ENCODE peak calls at places on chromosome 9, in seven cellular contexts. P is A549, F is HepG2, Z is transverse colon, H is body of pancreas, X is HCT116, E is suprapubic skin. O is an unnamed sample.
A peak's percentile ranks its signal among the peaks of the same experiment; 100 is the strongest.

GRCh38 chr9:1285526-1285925 is 235.4 kb downstream of the DMRT2 start:
- DNase-seq in P (no peak), F (no peak), Z (no peak), H (no peak), X (no peak), E (no peak), O (no peak)

GRCh38 chr9:2755285-2755684 is 38.0 kb downstream of the KCNV2 start:
- DNase-seq in P (no peak), F (no peak), Z (no peak), H (no peak), X (no peak), E (no peak), O (no peak)

GRCh38 chr9:4832786-4833579 is 40.2 kb downstream of the RCL1 start:
- DNase-seq in P (peak; percentile 70), F (peak; percentile 94), Z (no peak), H (no peak), X (peak; percentile 94), E (no peak), O (no peak)

GRCh38 chr9:108282872-108283271 is 572.9 kb downstream of the ACTL7B start:
- DNase-seq in P (no peak), F (peak; percentile 6), Z (no peak), H (no peak), X (no peak), E (no peak), O (no peak)

GRCh38 chr9:113929634-113930092 is 53.6 kb downstream of the ZNF618 start:
- DNase-seq in P (no peak), F (no peak), Z (no peak), H (peak; percentile 6), X (no peak), E (no peak), O (peak; percentile 1)

GRCh38 chr9:77605449-77606220 is 42.5 kb downstream of the GNA14 start:
- DNase-seq in P (no peak), F (no peak), Z (no peak), H (no peak), X (no peak), E (no peak), O (no peak)

GRCh38 chr9:89899476-89900047 is 294.8 kb downstream of the GADD45G start:
- DNase-seq in P (no peak), F (peak; percentile 21), Z (no peak), H (no peak), X (no peak), E (no peak), O (no peak)

GRCh38 chr9:128286435-128286834 is 10.4 kb downstream of the SWI5 start:
- DNase-seq in P (no peak), F (no peak), Z (no peak), H (no peak), X (no peak), E (no peak), O (no peak)

GRCh38 chr9:131837316-131837715 is 97.4 kb upstream of the RAPGEF1 start:
- DNase-seq in P (peak; percentile 36), F (peak; percentile 7), Z (no peak), H (peak; percentile 21), X (no peak), E (no peak), O (no peak)

GRCh38 chr9:82467478-82467877 is 478.9 kb downstream of the SPATA31D1 start:
- DNase-seq in P (no peak), F (no peak), Z (no peak), H (no peak), X (no peak), E (no peak), O (no peak)

GRCh38 chr9:2132484-2133082 is 117.4 kb downstream of the SMARCA2 start:
- DNase-seq in P (peak; percentile 34), F (no peak), Z (no peak), H (no peak), X (peak; percentile 6), E (no peak), O (no peak)

GRCh38 chr9:15349892-15350761 is 43.1 kb upstream of the TTC39B start:
- DNase-seq in P (peak; percentile 38), F (peak; percentile 88), Z (peak; percentile 67), H (no peak), X (no peak), E (no peak), O (no peak)

GRCh38 chr9:121185178-121185745 is 16.4 kb downstream of the RAB14 start:
- DNase-seq in P (no peak), F (no peak), Z (no peak), H (no peak), X (no peak), E (no peak), O (no peak)

GRCh38 chr9:19498015-19498414 is 89.2 kb downstream of the ACER2 start:
- DNase-seq in P (no peak), F (no peak), Z (no peak), H (no peak), X (no peak), E (no peak), O (no peak)

GRCh38 chr9:7967093-7967827 is 167.7 kb upstream of the DMAC1 start:
- DNase-seq in P (no peak), F (no peak), Z (no peak), H (no peak), X (no peak), E (no peak), O (no peak)

GRCh38 chr9:2411459-2412215 is 209.9 kb upstream of the VLDLR start:
- DNase-seq in P (no peak), F (no peak), Z (no peak), H (no peak), X (no peak), E (no peak), O (no peak)

GRCh38 chr9:130265431-130266235 is at the start of gene HMCN2:
- DNase-seq in P (no peak), F (no peak), Z (no peak), H (no peak), X (no peak), E (peak; percentile 59), O (no peak)

GRCh38 chr9:77820293-77820954 is 172.3 kb upstream of the GNA14 start:
- DNase-seq in P (peak; percentile 47), F (no peak), Z (no peak), H (no peak), X (no peak), E (no peak), O (no peak)

GRCh38 chr9:27387722-27388121 is 90.8 kb upstream of the EQTN start:
- DNase-seq in P (no peak), F (no peak), Z (no peak), H (no peak), X (no peak), E (no peak), O (no peak)
- TF ChIP-seq CTCF in P (no peak), F (no peak), Z (no peak), H (no peak), X (no peak), E (no peak), O (no peak)

GRCh38 chr9:133458643-133459312 is 1.0 kb upstream of the CACFD1 start:
- DNase-seq in P (no peak), F (peak; percentile 41), Z (no peak), H (no peak), X (no peak), E (peak; percentile 59), O (no peak)

GRCh38 chr9:133461975-133462374 is 2.2 kb downstream of the CACFD1 start:
- DNase-seq in P (no peak), F (peak; percentile 42), Z (no peak), H (no peak), X (no peak), E (no peak), O (no peak)

GRCh38 chr9:133460405-133461175 is 812 bp downstream of the CACFD1 start:
- DNase-seq in P (peak; percentile 77), F (peak; percentile 97), Z (peak; percentile 89), H (peak; percentile 87), X (no peak), E (peak; percentile 87), O (peak; percentile 21)

GRCh38 chr9:133457748-133458147 is 2.0 kb upstream of the CACFD1 start:
- DNase-seq in P (no peak), F (no peak), Z (no peak), H (no peak), X (no peak), E (no peak), O (no peak)

DNA sequence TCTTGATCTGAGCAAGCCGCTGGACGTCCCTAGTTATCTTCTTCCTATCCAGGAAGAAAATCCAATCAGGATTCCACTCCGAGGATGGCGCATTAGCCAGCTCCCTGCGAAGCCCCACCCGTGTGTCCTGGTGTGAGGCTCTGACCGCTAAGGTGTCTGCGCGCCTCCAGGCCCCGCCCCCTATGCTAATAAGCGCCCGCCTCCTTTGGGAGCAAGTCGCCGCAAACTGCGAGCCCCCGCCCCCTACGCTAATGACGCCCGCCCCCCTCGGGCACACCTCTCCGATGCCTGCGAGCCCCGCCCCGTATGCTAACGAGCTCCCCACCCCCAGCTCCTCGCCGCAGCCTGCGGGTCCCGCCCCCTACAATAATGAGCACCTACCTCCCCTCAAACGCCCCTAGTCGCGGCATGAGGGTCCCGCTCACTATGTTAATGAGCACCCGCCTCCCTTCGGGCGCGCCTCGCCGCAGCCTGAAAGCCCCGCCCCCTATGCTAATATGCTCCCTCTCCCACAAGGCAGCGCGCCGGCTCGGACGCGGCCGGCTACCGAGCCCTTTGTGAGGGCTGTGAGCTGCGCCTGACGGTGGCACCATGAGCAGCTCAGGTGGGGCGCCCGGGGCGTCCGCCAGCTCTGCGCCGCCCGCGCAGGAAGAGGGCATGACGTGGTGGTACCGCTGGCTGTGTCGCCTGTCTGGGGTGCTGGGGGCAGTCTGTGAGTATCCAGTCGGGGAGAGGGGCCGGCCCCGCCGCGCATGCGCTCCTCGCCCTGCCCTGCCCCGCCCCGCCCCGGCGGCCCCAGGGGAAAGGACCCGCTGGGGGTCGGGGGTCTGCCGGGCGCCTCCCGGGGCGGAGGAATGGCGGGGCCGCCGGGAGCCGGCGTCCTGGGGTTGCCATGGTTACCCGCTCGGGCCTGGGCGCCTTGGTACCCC is at the start of gene CACFD1:
- DNase-seq in P (peak; percentile 97), F (peak; percentile 93), Z (peak; percentile 99), H (peak; percentile 98), X (peak; percentile 85), E (peak; percentile 97), O (peak; percentile 94)
- TF ChIP-seq POLR2A in P (peak; percentile 62), F (no peak), Z (peak; percentile 95), H (peak; percentile 90), X (no peak), E (peak; percentile 27), O (no peak)

GRCh38 chr9:34250721-34251120 is 71.9 kb downstream of the UBAP1 start:
- DNase-seq in P (no peak), F (no peak), Z (no peak), H (no peak), X (no peak), E (no peak), O (no peak)
- TF ChIP-seq CTCF in P (no peak), F (no peak), Z (no peak), H (no peak), X (no peak), E (no peak), O (no peak)

GRCh38 chr9:91422832-91423711 is 560 bp downstream of the NFIL3 start:
- DNase-seq in P (peak; percentile 61), F (peak; percentile 44), Z (peak; percentile 75), H (peak; percentile 73), X (no peak), E (peak; percentile 89), O (peak; percentile 91)
- TF ChIP-seq POLR2A in P (no peak), F (peak; percentile 8), Z (peak; percentile 65), H (peak; percentile 83), X (no peak), E (peak; percentile 84), O (no peak)

GRCh38 chr9:107141967-107142366 is 141.1 kb upstream of the RAD23B start:
- DNase-seq in P (no peak), F (no peak), Z (no peak), H (no peak), X (peak; percentile 24), E (no peak), O (no peak)
- TF ChIP-seq CTCF in P (peak; percentile 12), F (no peak), Z (peak; percentile 33), H (no peak), X (peak; percentile 33), E (no peak), O (no peak)